ENCODE peak calls at places on chromosomes 6 and 20, in five cellular contexts. V is left lung, X is AG04450, E is HL-60, K is fibroblast of the aortic adventitia. T is an unnamed sample.

GRCh38 chr20:775679-776135 is 7.4 kb upstream of the SLC52A3 start:
- DNase-seq in V (no peak), X (no peak), E (no peak), K (no peak), T (no peak)

GRCh38 chr20:57871237-57871632 is 161.4 kb upstream of the PMEPA1 start:
- DNase-seq in V (no peak), X (no peak), E (no peak), K (no peak), T (no peak)

GRCh38 chr6:42599558-42599957 is 35.7 kb downstream of the UBR2 start:
- DNase-seq in V (no peak), X (no peak), E (no peak), K (no peak), T (no peak)

GRCh38 chr6:8245736-8246135 is 143.4 kb upstream of the EEF1E1 start:
- DNase-seq in V (no peak), X (no peak), E (no peak), K (no peak), T (no peak)

GRCh38 chr6:26205161-26205624 is 118.0 kb downstream of the HFE start:
- DNase-seq in V (peak), X (peak), E (peak), K (peak), T (no peak)

GRCh38 chr20:32577657-32578056 is 7.5 kb downstream of the NOL4L start:
- DNase-seq in V (no peak), X (no peak), E (no peak), K (peak), T (no peak)

GRCh38 chr6:139847322-139847797 is 472.9 kb upstream of the CITED2 start:
- DNase-seq in V (no peak), X (no peak), E (no peak), K (peak), T (no peak)

GRCh38 chr6:139597781-139598368 is 223.4 kb upstream of the CITED2 start:
- DNase-seq in V (peak), X (peak), E (peak), K (peak), T (no peak)

GRCh38 chr20:47099093-47099492 is 204.4 kb downstream of the EYA2 start:
- DNase-seq in V (no peak), X (no peak), E (no peak), K (no peak), T (no peak)

GRCh38 chr6:20328266-20328946 is 73.3 kb upstream of the E2F3 start:
- DNase-seq in V (no peak), X (no peak), E (no peak), K (no peak), T (no peak)

DNA sequence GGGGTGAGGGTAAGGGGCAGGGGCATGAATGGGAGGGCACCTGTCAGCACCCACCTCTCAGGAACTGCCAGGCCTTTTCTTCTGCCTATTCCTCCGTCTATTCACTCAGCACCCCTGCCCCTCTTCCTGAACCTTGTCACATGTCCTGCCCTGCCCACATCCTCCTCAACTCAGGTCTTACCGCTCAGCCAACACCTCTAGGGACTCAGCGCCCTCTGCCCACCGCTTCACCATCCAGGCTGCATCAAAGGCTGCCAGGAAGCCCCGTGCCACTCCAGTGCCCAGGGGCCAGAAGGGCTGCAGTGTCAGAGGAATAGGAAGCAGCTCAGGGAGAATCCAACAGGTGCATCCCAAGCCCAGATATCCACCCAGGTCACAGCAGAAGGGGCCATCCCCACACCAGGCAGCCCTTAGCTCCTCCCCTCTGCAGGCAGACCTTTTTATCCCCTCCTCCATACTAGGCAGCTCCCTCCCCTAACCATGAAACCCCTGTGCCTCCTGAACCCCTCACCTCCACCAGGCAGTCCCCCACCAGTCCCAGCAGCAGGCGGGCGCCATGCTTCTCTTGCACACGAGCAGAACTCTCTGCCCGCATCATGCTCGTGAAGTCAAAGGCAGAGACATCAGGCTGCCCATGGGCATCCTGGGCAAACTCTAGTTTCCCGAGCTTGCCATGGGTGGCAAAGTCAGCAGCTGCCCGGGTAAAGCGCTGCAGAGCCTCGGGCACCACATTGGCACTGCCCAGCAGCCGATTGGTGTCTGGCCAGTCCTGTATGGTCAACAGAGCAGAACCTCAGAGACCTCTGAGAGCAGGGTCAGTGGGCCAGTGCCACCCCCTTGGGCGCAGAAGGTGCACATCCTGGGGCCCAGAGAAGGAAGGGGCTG is 5.5 kb downstream of the MICAL1 start:
- DNase-seq in V (no peak), X (no peak), E (no peak), K (no peak), T (no peak)
- H3K4me3 ChIP-seq in V (no peak), X (no peak), E (no peak), K (no peak), T (no peak)

DNA sequence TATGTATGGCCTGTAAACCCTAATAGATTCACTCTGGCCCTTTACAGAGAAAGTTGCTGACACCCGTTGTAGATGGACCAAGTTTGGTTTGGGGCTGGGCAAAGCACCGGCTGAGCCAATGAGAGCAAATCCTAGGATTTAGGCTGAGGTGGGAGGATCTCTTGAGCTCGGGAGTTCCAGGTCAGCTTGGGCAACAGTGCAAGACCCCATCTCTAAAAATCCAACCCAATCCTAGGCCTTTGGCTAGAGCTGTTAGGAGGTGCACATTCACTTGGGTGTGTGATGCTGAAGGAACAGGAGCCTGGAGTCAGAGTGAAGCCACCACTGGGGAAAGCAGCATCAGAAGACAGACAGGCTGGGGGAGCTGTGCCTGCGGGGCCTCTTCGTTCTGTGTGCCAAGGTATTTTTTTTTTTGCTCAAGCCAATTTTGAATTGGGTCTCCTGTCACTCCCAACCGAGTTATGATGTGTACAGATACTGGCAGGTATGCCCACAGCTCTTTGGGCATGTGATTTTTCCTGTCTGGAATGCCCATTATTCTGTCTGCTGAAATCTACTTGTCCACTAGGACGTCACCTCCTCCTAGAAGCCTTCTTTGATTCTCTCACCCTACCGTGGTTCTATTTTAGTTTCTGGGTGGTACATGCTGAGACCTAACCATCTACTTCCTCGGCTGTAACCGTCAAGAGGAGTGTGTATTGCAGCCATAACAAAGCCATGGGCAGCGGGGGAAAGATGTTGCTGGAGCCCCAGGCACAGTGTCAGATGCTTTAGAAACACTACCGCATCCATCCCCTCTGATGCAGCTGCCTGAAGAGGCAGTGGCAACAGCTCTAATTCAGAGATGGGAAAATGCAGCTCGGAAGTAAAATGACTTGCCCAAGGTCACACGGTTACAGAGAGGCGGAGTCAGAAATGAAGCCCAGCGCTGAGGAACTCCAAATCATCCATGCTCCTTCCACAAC is 54.0 kb downstream of the TTI1 start:
- DNase-seq in V (no peak), X (no peak), E (no peak), K (no peak), T (no peak)
- TF ChIP-seq CTCF in V (no peak), X (no peak), E (no peak), K (no peak), T (no peak)

GRCh38 chr6:155388546-155388945 is 67.1 kb downstream of the NOX3 start:
- DNase-seq in V (no peak), X (no peak), E (no peak), K (no peak), T (peak)

GRCh38 chr6:155387551-155387950 is 68.1 kb downstream of the NOX3 start:
- DNase-seq in V (no peak), X (no peak), E (no peak), K (no peak), T (no peak)

GRCh38 chr6:155380666-155381332 is 66.5 kb upstream of the TFB1M start:
- DNase-seq in V (no peak), X (no peak), E (no peak), K (no peak), T (no peak)

GRCh38 chr6:155381856-155382690 is 67.8 kb upstream of the TFB1M start:
- DNase-seq in V (no peak), X (peak), E (no peak), K (peak), T (no peak)

GRCh38 chr6:155384343-155384742 is 70.1 kb upstream of the TFB1M start:
- DNase-seq in V (no peak), X (no peak), E (no peak), K (no peak), T (no peak)
- H3K4me3 ChIP-seq in V (no peak), X (no peak), E (no peak), K (no peak), T (no peak)

DNA sequence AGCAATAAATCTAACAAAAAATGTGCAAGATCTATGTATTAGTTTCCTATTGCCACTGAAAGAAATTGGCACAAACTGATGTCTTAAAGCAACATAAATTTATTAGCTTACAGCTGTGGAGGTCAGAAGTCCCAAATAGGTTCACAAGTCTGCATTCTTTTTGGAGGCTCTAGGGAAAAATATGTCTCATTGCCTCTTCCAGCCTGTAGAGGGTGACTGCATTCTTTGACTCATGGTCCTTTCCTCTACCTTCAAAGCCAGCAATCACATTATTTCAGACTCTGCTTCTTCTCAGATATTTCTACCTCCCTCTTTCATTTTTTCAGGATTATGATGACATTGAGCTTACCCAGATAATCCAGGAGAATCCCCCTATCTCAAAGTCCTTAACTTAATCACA is 1531.1 kb downstream of the KHDRBS2 start:
- DNase-seq in V (no peak), X (no peak), E (no peak), K (no peak), T (no peak)
- TF ChIP-seq CTCF in V (no peak), X (no peak), E (no peak), K (no peak), T (no peak)

DNA sequence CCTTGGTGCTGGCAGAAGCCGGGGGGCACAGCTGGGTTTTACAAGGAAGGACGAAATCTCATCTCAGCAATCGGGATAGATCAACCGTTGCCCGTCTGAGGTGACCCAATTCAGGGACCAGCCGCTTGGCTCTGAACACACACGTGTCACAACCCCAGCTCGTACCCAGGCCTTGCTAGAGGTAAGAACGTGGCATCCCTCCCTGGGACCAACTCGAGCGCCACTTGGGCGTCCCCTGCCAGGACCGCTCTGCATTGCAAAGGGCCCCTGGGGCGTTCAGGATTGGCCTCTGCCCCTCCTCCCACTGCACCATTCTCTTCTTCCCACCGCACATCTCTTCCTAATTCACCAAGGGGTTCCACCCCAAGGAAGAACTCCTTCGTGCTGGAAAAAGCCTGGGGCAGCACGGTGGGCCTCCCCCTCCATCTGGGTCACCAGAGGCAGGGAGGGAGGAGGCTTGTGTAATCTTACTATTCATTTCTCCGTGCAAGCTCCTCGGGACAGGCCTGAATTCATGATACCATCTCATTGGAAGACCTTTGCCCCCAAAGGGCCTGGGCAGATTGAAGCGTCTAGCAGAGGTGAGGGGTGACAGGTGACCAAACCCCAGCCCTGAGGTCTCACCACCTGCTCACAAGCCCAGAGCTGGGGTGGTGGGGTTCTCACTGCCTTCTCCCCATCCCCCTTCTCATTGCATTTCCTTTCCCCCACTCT is 136.8 kb downstream of the LY86 start:
- DNase-seq in V (no peak), X (no peak), E (peak), K (no peak), T (no peak)
- H3K4me3 ChIP-seq in V (no peak), X (peak), E (peak), K (peak), T (peak)